ENCODE peak calls at places on chromosomes 1 and 21, in seven cellular contexts. One of them, this sample, is unnamed.

GRCh38 chr1:15218287-15219279 is 28.4 kb upstream of the FHAD1 start:
- DNase-seq in CD8-positive, alpha-beta memory T cell: no peak
- DNase-seq in type B pancreatic cell: no peak
- DNase-seq in iris pigment epithelial cell: peak; percentile 81
- DNase-seq in activated CD4-positive, alpha-beta T cell treated with anti-CD3 and anti-CD28 coated beads, Interleukin-2, amount 10 ng/mL, durations not matched to agents 24 days and 14 days: no peak
- DNase-seq in fibroblast of the conjunctiva: no peak
- DNase-seq in hippocampal formation: no peak
- DNase-seq in this sample: no peak

GRCh38 chr1:35901235-35901634 is 18.2 kb downstream of the AGO1 start:
- DNase-seq in CD8-positive, alpha-beta memory T cell: no peak
- DNase-seq in type B pancreatic cell: no peak
- DNase-seq in iris pigment epithelial cell: no peak
- DNase-seq in activated CD4-positive, alpha-beta T cell treated with anti-CD3 and anti-CD28 coated beads, Interleukin-2, amount 10 ng/mL, durations not matched to agents 24 days and 14 days: no peak
- DNase-seq in fibroblast of the conjunctiva: no peak
- DNase-seq in hippocampal formation: no peak
- DNase-seq in this sample: no peak

GRCh38 chr1:156308078-156308477 is 9.0 kb upstream of the VHLL start:
- DNase-seq in CD8-positive, alpha-beta memory T cell: no peak
- DNase-seq in type B pancreatic cell: no peak
- DNase-seq in iris pigment epithelial cell: peak; percentile 81
- DNase-seq in activated CD4-positive, alpha-beta T cell treated with anti-CD3 and anti-CD28 coated beads, Interleukin-2, amount 10 ng/mL, durations not matched to agents 24 days and 14 days: no peak
- DNase-seq in fibroblast of the conjunctiva: no peak
- DNase-seq in hippocampal formation: no peak
- DNase-seq in this sample: no peak

GRCh38 chr1:67793562-67793961 is 39.7 kb downstream of the GNG12 start:
- DNase-seq in CD8-positive, alpha-beta memory T cell: no peak
- DNase-seq in type B pancreatic cell: no peak
- DNase-seq in iris pigment epithelial cell: peak; percentile 67
- DNase-seq in activated CD4-positive, alpha-beta T cell treated with anti-CD3 and anti-CD28 coated beads, Interleukin-2, amount 10 ng/mL, durations not matched to agents 24 days and 14 days: no peak
- DNase-seq in fibroblast of the conjunctiva: peak; percentile 50
- DNase-seq in hippocampal formation: no peak
- DNase-seq in this sample: no peak

GRCh38 chr1:118659646-118660045 is 328.5 kb downstream of the TBX15 start:
- DNase-seq in CD8-positive, alpha-beta memory T cell: no peak
- DNase-seq in type B pancreatic cell: no peak
- DNase-seq in iris pigment epithelial cell: no peak
- DNase-seq in activated CD4-positive, alpha-beta T cell treated with anti-CD3 and anti-CD28 coated beads, Interleukin-2, amount 10 ng/mL, durations not matched to agents 24 days and 14 days: no peak
- DNase-seq in fibroblast of the conjunctiva: no peak
- DNase-seq in hippocampal formation: no peak
- DNase-seq in this sample: no peak

GRCh38 chr1:63662846-63663245 is 69.6 kb downstream of the PGM1 start:
- DNase-seq in CD8-positive, alpha-beta memory T cell: no peak
- DNase-seq in type B pancreatic cell: no peak
- DNase-seq in iris pigment epithelial cell: peak; percentile 66
- DNase-seq in activated CD4-positive, alpha-beta T cell treated with anti-CD3 and anti-CD28 coated beads, Interleukin-2, amount 10 ng/mL, durations not matched to agents 24 days and 14 days: no peak
- DNase-seq in fibroblast of the conjunctiva: no peak
- DNase-seq in hippocampal formation: no peak
- DNase-seq in this sample: peak; percentile 39

GRCh38 chr1:30823627-30823968 is 66.0 kb upstream of the LAPTM5 start:
- DNase-seq in CD8-positive, alpha-beta memory T cell: no peak
- DNase-seq in type B pancreatic cell: no peak
- DNase-seq in iris pigment epithelial cell: no peak
- DNase-seq in activated CD4-positive, alpha-beta T cell treated with anti-CD3 and anti-CD28 coated beads, Interleukin-2, amount 10 ng/mL, durations not matched to agents 24 days and 14 days: no peak
- DNase-seq in fibroblast of the conjunctiva: no peak
- DNase-seq in hippocampal formation: no peak
- DNase-seq in this sample: no peak

GRCh38 chr1:42439940-42440339 is 15.9 kb downstream of the ZMYND12 start:
- DNase-seq in CD8-positive, alpha-beta memory T cell: no peak
- DNase-seq in type B pancreatic cell: no peak
- DNase-seq in iris pigment epithelial cell: peak; percentile 85
- DNase-seq in activated CD4-positive, alpha-beta T cell treated with anti-CD3 and anti-CD28 coated beads, Interleukin-2, amount 10 ng/mL, durations not matched to agents 24 days and 14 days: no peak
- DNase-seq in fibroblast of the conjunctiva: peak; percentile 30
- DNase-seq in hippocampal formation: no peak
- DNase-seq in this sample: no peak

GRCh38 chr1:230392141-230392909 is 33.8 kb downstream of the PGBD5 start:
- DNase-seq in CD8-positive, alpha-beta memory T cell: no peak
- DNase-seq in type B pancreatic cell: no peak
- DNase-seq in iris pigment epithelial cell: no peak
- DNase-seq in activated CD4-positive, alpha-beta T cell treated with anti-CD3 and anti-CD28 coated beads, Interleukin-2, amount 10 ng/mL, durations not matched to agents 24 days and 14 days: no peak
- DNase-seq in fibroblast of the conjunctiva: no peak
- DNase-seq in hippocampal formation: no peak
- DNase-seq in this sample: no peak

GRCh38 chr1:91795601-91796389 is 90.2 kb downstream of the TGFBR3 start:
- DNase-seq in CD8-positive, alpha-beta memory T cell: no peak
- DNase-seq in type B pancreatic cell: no peak
- DNase-seq in iris pigment epithelial cell: peak; percentile 80
- DNase-seq in activated CD4-positive, alpha-beta T cell treated with anti-CD3 and anti-CD28 coated beads, Interleukin-2, amount 10 ng/mL, durations not matched to agents 24 days and 14 days: no peak
- DNase-seq in fibroblast of the conjunctiva: peak; percentile 79
- DNase-seq in hippocampal formation: no peak
- DNase-seq in this sample: no peak

GRCh38 chr21:26388731-26389231 is 184.3 kb downstream of the CYYR1 start:
- DNase-seq in CD8-positive, alpha-beta memory T cell: no peak
- DNase-seq in type B pancreatic cell: no peak
- DNase-seq in iris pigment epithelial cell: peak; percentile 75
- DNase-seq in activated CD4-positive, alpha-beta T cell treated with anti-CD3 and anti-CD28 coated beads, Interleukin-2, amount 10 ng/mL, durations not matched to agents 24 days and 14 days: no peak
- DNase-seq in fibroblast of the conjunctiva: no peak
- DNase-seq in hippocampal formation: no peak
- DNase-seq in this sample: no peak

GRCh38 chr1:18045206-18045605 is 62.4 kb upstream of the IGSF21 start:
- DNase-seq in CD8-positive, alpha-beta memory T cell: no peak
- DNase-seq in type B pancreatic cell: no peak
- DNase-seq in iris pigment epithelial cell: no peak
- DNase-seq in activated CD4-positive, alpha-beta T cell treated with anti-CD3 and anti-CD28 coated beads, Interleukin-2, amount 10 ng/mL, durations not matched to agents 24 days and 14 days: no peak
- DNase-seq in fibroblast of the conjunctiva: no peak
- DNase-seq in hippocampal formation: no peak
- DNase-seq in this sample: no peak

GRCh38 chr21:44751186-44751798 is 39.9 kb upstream of the TSPEAR start:
- DNase-seq in CD8-positive, alpha-beta memory T cell: no peak
- DNase-seq in type B pancreatic cell: no peak
- DNase-seq in iris pigment epithelial cell: no peak
- DNase-seq in activated CD4-positive, alpha-beta T cell treated with anti-CD3 and anti-CD28 coated beads, Interleukin-2, amount 10 ng/mL, durations not matched to agents 24 days and 14 days: no peak
- DNase-seq in fibroblast of the conjunctiva: no peak
- DNase-seq in hippocampal formation: no peak
- DNase-seq in this sample: no peak

GRCh38 chr1:171783816-171784530 is 2.5 kb downstream of the METTL13 start:
- DNase-seq in CD8-positive, alpha-beta memory T cell: no peak
- DNase-seq in type B pancreatic cell: no peak
- DNase-seq in iris pigment epithelial cell: no peak
- DNase-seq in activated CD4-positive, alpha-beta T cell treated with anti-CD3 and anti-CD28 coated beads, Interleukin-2, amount 10 ng/mL, durations not matched to agents 24 days and 14 days: no peak
- DNase-seq in fibroblast of the conjunctiva: no peak
- DNase-seq in hippocampal formation: no peak
- DNase-seq in this sample: no peak

GRCh38 chr1:218686258-218686657 is 341.1 kb downstream of the TGFB2 start:
- DNase-seq in CD8-positive, alpha-beta memory T cell: no peak
- DNase-seq in type B pancreatic cell: no peak
- DNase-seq in iris pigment epithelial cell: peak; percentile 90
- DNase-seq in activated CD4-positive, alpha-beta T cell treated with anti-CD3 and anti-CD28 coated beads, Interleukin-2, amount 10 ng/mL, durations not matched to agents 24 days and 14 days: no peak
- DNase-seq in fibroblast of the conjunctiva: no peak
- DNase-seq in hippocampal formation: no peak
- DNase-seq in this sample: no peak

GRCh38 chr1:231653611-231654010 is 27.0 kb downstream of the DISC1 start:
- DNase-seq in CD8-positive, alpha-beta memory T cell: no peak
- DNase-seq in type B pancreatic cell: no peak
- DNase-seq in iris pigment epithelial cell: no peak
- DNase-seq in activated CD4-positive, alpha-beta T cell treated with anti-CD3 and anti-CD28 coated beads, Interleukin-2, amount 10 ng/mL, durations not matched to agents 24 days and 14 days: no peak
- DNase-seq in fibroblast of the conjunctiva: no peak
- DNase-seq in hippocampal formation: no peak
- DNase-seq in this sample: no peak

GRCh38 chr1:204080163-204080903 is 7.4 kb downstream of the SOX13 start:
- DNase-seq in CD8-positive, alpha-beta memory T cell: no peak
- DNase-seq in type B pancreatic cell: no peak
- DNase-seq in iris pigment epithelial cell: peak; percentile 91
- DNase-seq in activated CD4-positive, alpha-beta T cell treated with anti-CD3 and anti-CD28 coated beads, Interleukin-2, amount 10 ng/mL, durations not matched to agents 24 days and 14 days: no peak
- DNase-seq in fibroblast of the conjunctiva: peak; percentile 75
- DNase-seq in hippocampal formation: no peak
- DNase-seq in this sample: peak; percentile 93

This sample was measured in iPS-NIHi11.